ENCODE peak calls at places on chromosomes 4 and X, in six cellular contexts. E is stimulated activated CD4-positive, alpha-beta T cell treated with anti-CD3 and anti-CD28 coated beads, Interleukin-15, amount 100 ng/mL, for 1 hour; O is right atrium auricular region; I is CD4-positive, CD25-positive, alpha-beta regulatory T cell; G is H9; B is Daoy. P is an unnamed sample.

GRCh38 chr4:188428935-188429334 is 289.7 kb downstream of the TRIML1 start:
- DNase-seq in E (no peak), O (no peak), I (no peak), G (peak), B (peak), P (no peak)

GRCh38 chr4:3389186-3389878 is 52.4 kb upstream of the HGFAC start:
- DNase-seq in E (no peak), O (no peak), I (no peak), G (no peak), B (no peak), P (no peak)

GRCh38 chr4:76090241-76090691 is 15.8 kb downstream of the ART3 start:
- DNase-seq in E (no peak), O (no peak), I (peak), G (no peak), B (peak), P (no peak)

GRCh38 chr4:154389142-154389541 is 102.5 kb downstream of the DCHS2 start:
- DNase-seq in E (no peak), O (no peak), I (no peak), G (no peak), B (no peak), P (no peak)

GRCh38 chrX:72572248-72573157 is at the start of gene HDAC8:
- DNase-seq in E (peak), O (peak), I (peak), G (peak), B (peak), P (no peak)

GRCh38 chr4:42458686-42459085 is 61.4 kb downstream of the SHISA3 start:
- DNase-seq in E (no peak), O (no peak), I (no peak), G (no peak), B (no peak), P (no peak)

GRCh38 chrX:70613295-70613694 is 168.7 kb downstream of the DLG3 start:
- DNase-seq in E (no peak), O (no peak), I (no peak), G (no peak), B (peak), P (no peak)

GRCh38 chrX:150663061-150663460 is 30.1 kb upstream of the MTMR1 start:
- DNase-seq in E (no peak), O (no peak), I (no peak), G (no peak), B (no peak), P (no peak)

GRCh38 chrX:153649178-153649914 is 2.3 kb downstream of the DUSP9 start:
- DNase-seq in E (no peak), O (no peak), I (peak), G (peak), B (peak), P (peak)

GRCh38 chrX:21800344-21800770 is 39.1 kb upstream of the MBTPS2 start:
- DNase-seq in E (no peak), O (no peak), I (no peak), G (no peak), B (peak), P (no peak)

GRCh38 chrX:124347242-124347641 is 879 bp downstream of the SH2D1A start:
- DNase-seq in E (no peak), O (no peak), I (peak), G (no peak), B (no peak), P (no peak)

GRCh38 chr4:183429489-183429888 is 14.9 kb upstream of the CDKN2AIP start:
- DNase-seq in E (no peak), O (peak), I (no peak), G (peak), B (no peak), P (no peak)

P was measured in chondrocyte.